ENCODE peak calls at places on chromosome 9, in six cellular contexts. N is AG04450; Y is activated T-helper 1 cell treated with anti-CD3 and anti-CD28 coated beads, Interleukin-2, amount 50 U/mL, for 16 hours; P is SK-MEL-5; D is ureter; I is mesenteric fat pad. R is an unnamed sample.

GRCh38 chr9:105432247-105432857 is 15.5 kb upstream of the FSD1L start:
- DNase-seq in N (no peak), Y (no peak), P (no peak), D (no peak), I (no peak), R (peak)

GRCh38 chr9:127494304-127494702 is 43.0 kb downstream of the LRSAM1 start:
- DNase-seq in N (no peak), Y (no peak), P (no peak), D (no peak), I (no peak), R (peak)

GRCh38 chr9:14245901-14246525 is 67.9 kb downstream of the NFIB start:
- DNase-seq in N (no peak), Y (no peak), P (no peak), D (no peak), I (no peak), R (no peak)

GRCh38 chr9:136023401-136024225 is 62.4 kb upstream of the UBAC1 start:
- DNase-seq in N (peak), Y (no peak), P (no peak), D (no peak), I (peak), R (no peak)

GRCh38 chr9:71446499-71447411 is 321.6 kb downstream of the CEMIP2 start:
- DNase-seq in N (peak), Y (no peak), P (peak), D (peak), I (no peak), R (peak)

GRCh38 chr9:5040730-5041389 is 55.8 kb downstream of the JAK2 start:
- DNase-seq in N (no peak), Y (no peak), P (no peak), D (no peak), I (peak), R (no peak)

GRCh38 chr9:22382331-22382730 is 64.3 kb upstream of the DMRTA1 start:
- DNase-seq in N (no peak), Y (no peak), P (no peak), D (no peak), I (no peak), R (no peak)

GRCh38 chr9:86396412-86396811 is 42.2 kb upstream of the TUT7 start:
- DNase-seq in N (no peak), Y (no peak), P (no peak), D (no peak), I (no peak), R (no peak)

GRCh38 chr9:117247271-117247670 is 167.6 kb downstream of the ASTN2 start:
- DNase-seq in N (no peak), Y (no peak), P (peak), D (no peak), I (no peak), R (peak)

GRCh38 chr9:107667269-107667681 is 177.7 kb upstream of the KLF4 start:
- DNase-seq in N (no peak), Y (no peak), P (no peak), D (no peak), I (no peak), R (no peak)

GRCh38 chr9:95316794-95317118 is 753 bp downstream of the FANCC start:
- DNase-seq in N (no peak), Y (no peak), P (peak), D (peak), I (no peak), R (peak)

GRCh38 chr9:99253772-99254431 is 31.8 kb downstream of the SEC61B start:
- DNase-seq in N (no peak), Y (no peak), P (peak), D (no peak), I (no peak), R (no peak)

GRCh38 chr9:104991144-104991953 is 63.4 kb upstream of the ABCA1 start:
- DNase-seq in N (peak), Y (peak), P (peak), D (peak), I (peak), R (peak)

GRCh38 chr9:96618209-96619108 is 1.2 kb downstream of the CDC14B start:
- DNase-seq in N (no peak), Y (no peak), P (no peak), D (peak), I (no peak), R (peak)

GRCh38 chr9:125700791-125701190 is 6.2 kb downstream of the MAPKAP1 start:
- DNase-seq in N (no peak), Y (no peak), P (no peak), D (no peak), I (no peak), R (no peak)

GRCh38 chr9:22036866-22037626 is 27.9 kb upstream of the CDKN2B start:
- DNase-seq in N (no peak), Y (no peak), P (no peak), D (no peak), I (no peak), R (peak)

R was measured in NCI-H2171 treated with DMSO at 0.1 percent for 48 hours.